ENCODE peak calls at places on chromosome 22, in nine cellular contexts. W, O, B, T, U, E, V, X and S are unnamed samples.

GRCh38 chr22:36077261-36077660 is 48.6 kb upstream of the RBFOX2 start:
- DNase-seq in W (peak), O (no peak), B (no peak), T (no peak), U (no peak), E (no peak), V (no peak), X (no peak), S (no peak)

GRCh38 chr22:24466831-24467249 is 28.3 kb upstream of the UPB1 start:
- DNase-seq in W (peak), O (peak), B (no peak), T (no peak), U (no peak), E (peak), V (no peak), X (no peak), S (no peak)

GRCh38 chr22:20299736-20300136 is 20.1 kb downstream of the DGCR6L start:
- DNase-seq in W (peak), O (no peak), B (no peak), T (no peak), U (peak), E (no peak), V (peak), X (no peak), S (no peak)

GRCh38 chr22:30290318-30290678 is 993 bp upstream of the CASTOR1 start:
- DNase-seq in W (peak), O (no peak), B (no peak), T (no peak), U (no peak), E (no peak), V (no peak), X (no peak), S (no peak)

GRCh38 chr22:30685178-30685577 is 9.5 kb upstream of the OSBP2 start:
- DNase-seq in W (no peak), O (no peak), B (no peak), T (no peak), U (peak), E (no peak), V (no peak), X (no peak), S (no peak)

GRCh38 chr22:44698531-44699421 is 3.2 kb upstream of the PRR5 start:
- DNase-seq in W (peak), O (peak), B (no peak), T (no peak), U (peak), E (no peak), V (no peak), X (no peak), S (no peak)

GRCh38 chr22:46991666-46992065 is 229.2 kb downstream of the TBC1D22A start:
- DNase-seq in W (no peak), O (no peak), B (no peak), T (no peak), U (no peak), E (no peak), V (no peak), X (no peak), S (no peak)

GRCh38 chr22:32083814-32084213 is 40.8 kb downstream of the SLC5A1 start:
- DNase-seq in W (no peak), O (no peak), B (no peak), T (no peak), U (no peak), E (no peak), V (no peak), X (no peak), S (no peak)

GRCh38 chr22:40010752-40011145 is 16.0 kb downstream of the FAM83F start:
- DNase-seq in W (no peak), O (no peak), B (no peak), T (no peak), U (no peak), E (peak), V (no peak), X (no peak), S (no peak)

GRCh38 chr22:17945156-17945850 is 79.1 kb downstream of the MICAL3 start:
- DNase-seq in W (no peak), O (no peak), B (no peak), T (no peak), U (no peak), E (no peak), V (no peak), X (no peak), S (no peak)

GRCh38 chr22:20260071-20260722 is 7.9 kb downstream of the RTN4R start:
- DNase-seq in W (no peak), O (no peak), B (no peak), T (no peak), U (no peak), E (no peak), V (no peak), X (no peak), S (no peak)

GRCh38 chr22:43846966-43847365 is 15.3 kb downstream of the SULT4A1 start:
- DNase-seq in W (no peak), O (no peak), B (no peak), T (no peak), U (peak), E (no peak), V (no peak), X (no peak), S (no peak)

GRCh38 chr22:29765905-29766631 is 739 bp downstream of the ZMAT5 start:
- DNase-seq in W (no peak), O (no peak), B (no peak), T (no peak), U (no peak), E (no peak), V (no peak), X (no peak), S (no peak)

GRCh38 chr22:36221799-36222751 is 17.3 kb downstream of the APOL2 start:
- DNase-seq in W (no peak), O (no peak), B (no peak), T (no peak), U (peak), E (peak), V (peak), X (peak), S (no peak)

GRCh38 chr22:50232481-50233151 is 12.2 kb downstream of the TUBGCP6 start:
- DNase-seq in W (no peak), O (no peak), B (no peak), T (no peak), U (no peak), E (no peak), V (no peak), X (no peak), S (no peak)

GRCh38 chr22:46969961-46970360 is 207.5 kb downstream of the TBC1D22A start:
- DNase-seq in W (no peak), O (no peak), B (no peak), T (no peak), U (no peak), E (no peak), V (no peak), X (no peak), S (no peak)

GRCh38 chr22:40261783-40262182 is 84.1 kb downstream of the TNRC6B start:
- DNase-seq in W (no peak), O (no peak), B (no peak), T (no peak), U (no peak), E (no peak), V (no peak), X (no peak), S (no peak)

GRCh38 chr22:32361257-32361656 is 3.6 kb downstream of the RFPL3 start:
- DNase-seq in W (no peak), O (no peak), B (no peak), T (no peak), U (no peak), E (no peak), V (no peak), X (no peak), S (no peak)

GRCh38 chr22:24380220-24381218 is 46.9 kb upstream of the ADORA2A start:
- DNase-seq in W (no peak), O (no peak), B (no peak), T (no peak), U (no peak), E (no peak), V (peak), X (no peak), S (no peak)

GRCh38 chr22:17980638-17981051 is 43.7 kb downstream of the MICAL3 start:
- DNase-seq in W (peak), O (no peak), B (no peak), T (no peak), U (peak), E (no peak), V (peak), X (no peak), S (no peak)

GRCh38 chr22:17797721-17798559 is 23.7 kb upstream of the BID start:
- DNase-seq in W (no peak), O (no peak), B (peak), T (no peak), U (no peak), E (no peak), V (no peak), X (no peak), S (no peak)

GRCh38 chr22:33112606-33113005 is 54.4 kb upstream of the SYN3 start:
- DNase-seq in W (no peak), O (no peak), B (peak), T (no peak), U (no peak), E (peak), V (no peak), X (no peak), S (no peak)

GRCh38 chr22:26563022-26563421 is 26.9 kb downstream of the TPST2 start:
- DNase-seq in W (no peak), O (no peak), B (no peak), T (no peak), U (no peak), E (no peak), V (no peak), X (no peak), S (no peak)
- TF ChIP-seq CTCF in W (no peak), O (peak), B (peak), T (no peak), U (no peak), E (peak), V (peak), X (no peak), S (no peak)

DNA sequence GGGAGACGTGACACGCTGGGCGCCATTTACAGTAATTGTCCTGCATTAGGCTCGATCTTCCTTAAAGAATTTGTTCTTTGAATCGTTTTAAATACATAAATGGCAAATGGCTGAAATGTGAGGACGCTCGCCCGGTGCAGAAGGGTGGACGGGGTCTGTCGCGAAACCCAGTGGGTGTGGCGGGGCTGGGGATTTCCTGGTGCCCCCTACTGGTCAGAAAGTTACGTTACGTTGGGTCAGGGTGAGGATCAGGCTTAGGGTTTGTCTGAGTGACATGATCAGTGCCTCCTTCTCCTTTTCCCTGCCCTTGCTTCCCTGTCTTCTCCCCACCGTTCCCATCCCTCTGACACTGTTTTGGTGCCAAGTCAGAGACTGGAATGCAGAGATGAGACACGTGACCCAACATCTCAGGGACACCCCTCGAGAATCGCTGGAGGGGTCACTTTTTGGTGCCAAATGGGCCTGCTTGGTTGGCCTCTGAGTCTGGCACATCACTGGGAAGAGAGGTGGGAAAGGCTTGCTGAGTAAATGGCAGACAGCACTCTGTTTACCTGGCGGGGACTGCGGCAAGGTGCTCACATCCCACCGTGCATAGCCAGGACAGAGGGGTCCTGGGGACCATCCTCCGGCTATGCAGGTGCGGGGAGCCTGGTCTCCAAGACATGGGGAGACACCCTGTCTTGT is 1107.6 kb downstream of the BRD1 start:
- DNase-seq in W (no peak), O (no peak), B (no peak), T (no peak), U (peak), E (no peak), V (peak), X (no peak), S (no peak)
- TF ChIP-seq CTCF in W (no peak), O (no peak), B (no peak), T (peak), U (no peak), E (no peak), V (peak), X (peak), S (no peak)

DNA sequence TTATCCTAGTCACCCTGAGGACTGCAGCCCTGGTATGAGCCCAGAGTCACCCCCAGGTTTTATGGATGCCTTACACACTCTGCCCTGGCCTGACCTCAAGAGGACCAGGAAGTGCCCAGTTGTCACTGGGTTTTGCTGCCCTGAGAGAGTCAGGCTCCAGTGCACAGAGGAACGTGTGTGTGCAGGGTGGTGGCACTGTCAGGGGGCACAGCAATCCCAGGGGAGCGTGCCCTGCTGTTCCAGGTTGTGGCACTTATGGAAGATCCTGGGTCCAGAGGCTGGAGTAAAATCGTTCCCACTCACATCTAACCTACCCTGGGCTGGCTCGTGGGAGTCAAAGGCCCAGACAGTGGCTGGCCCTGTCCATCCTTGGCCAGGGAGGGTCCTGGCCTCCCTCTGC is 7.6 kb downstream of the APOBEC3A start:
- DNase-seq in W (no peak), O (no peak), B (no peak), T (no peak), U (peak), E (no peak), V (no peak), X (no peak), S (no peak)
- TF ChIP-seq CTCF in W (no peak), O (no peak), B (no peak), T (no peak), U (no peak), E (no peak), V (no peak), X (no peak), S (no peak)

DNA sequence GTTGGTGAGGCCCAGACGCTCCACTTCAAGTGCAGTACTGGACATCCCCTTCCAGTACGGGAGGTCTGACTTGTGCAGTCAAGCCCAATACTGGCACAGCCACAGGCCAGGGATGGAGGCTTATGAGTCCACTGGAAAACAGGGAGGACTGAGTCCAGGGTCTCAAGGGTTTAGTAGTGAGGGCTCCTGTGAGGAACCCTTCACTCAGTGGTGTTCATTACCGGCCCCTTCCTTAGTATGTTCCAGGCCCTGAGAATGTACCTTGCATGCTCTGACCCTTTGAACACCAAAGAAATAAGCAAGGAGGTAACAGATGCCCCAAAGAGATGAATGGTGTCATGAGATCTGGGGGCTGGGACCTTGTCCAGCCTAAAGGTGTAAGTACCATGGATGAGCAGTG is 11.8 kb downstream of the PRAME start:
- DNase-seq in W (no peak), O (no peak), B (no peak), T (no peak), U (no peak), E (no peak), V (no peak), X (no peak), S (no peak)
- TF ChIP-seq CTCF in W (no peak), O (no peak), B (no peak), T (no peak), U (no peak), E (no peak), V (no peak), X (no peak), S (no peak)

GRCh38 chr22:37633693-37634504 is 5.6 kb upstream of the SH3BP1 start:
- DNase-seq in W (peak), O (peak), B (peak), T (peak), U (peak), E (no peak), V (peak), X (peak), S (no peak)
- TF ChIP-seq CTCF in W (peak), O (peak), B (no peak), T (peak), U (peak), E (no peak), V (peak), X (peak), S (no peak)

DNA sequence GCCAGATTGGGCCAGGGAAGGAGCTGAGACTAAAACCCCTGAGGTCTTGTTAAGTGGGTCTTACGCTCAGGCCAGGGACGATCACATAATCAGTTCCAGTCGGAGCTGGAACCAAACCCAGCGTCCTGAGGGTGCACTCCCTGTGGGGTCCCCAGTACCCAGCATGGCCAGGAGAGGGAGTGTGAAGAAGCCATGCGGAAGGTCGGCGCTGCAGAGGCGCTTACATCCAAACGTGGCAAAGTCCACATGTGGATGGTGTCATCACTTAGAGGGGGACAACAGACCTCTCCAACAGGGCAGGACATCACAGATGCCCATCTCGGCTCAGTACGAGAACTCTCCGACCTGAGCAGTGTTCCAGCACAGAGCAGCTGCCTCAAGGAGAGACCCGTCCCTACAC is 8.3 kb downstream of the ATP5MGL start:
- DNase-seq in W (no peak), O (no peak), B (no peak), T (no peak), U (no peak), E (no peak), V (peak), X (no peak), S (no peak)
- TF ChIP-seq CTCF in W (peak), O (peak), B (peak), T (peak), U (no peak), E (peak), V (peak), X (no peak), S (no peak)

GRCh38 chr22:22200569-22201184 is 43.9 kb upstream of the VPREB1 start:
- DNase-seq in W (no peak), O (no peak), B (no peak), T (no peak), U (no peak), E (peak), V (no peak), X (no peak), S (no peak)

GRCh38 chr22:22199634-22200033 is 45.0 kb upstream of the VPREB1 start:
- DNase-seq in W (no peak), O (no peak), B (no peak), T (no peak), U (no peak), E (no peak), V (no peak), X (no peak), S (no peak)

GRCh38 chr22:22201925-22202343 is 42.7 kb upstream of the VPREB1 start:
- DNase-seq in W (no peak), O (no peak), B (no peak), T (no peak), U (no peak), E (peak), V (no peak), X (no peak), S (no peak)

GRCh38 chr22:22203048-22203971 is 41.3 kb upstream of the VPREB1 start:
- DNase-seq in W (no peak), O (no peak), B (no peak), T (no peak), U (no peak), E (no peak), V (no peak), X (no peak), S (no peak)

DNA sequence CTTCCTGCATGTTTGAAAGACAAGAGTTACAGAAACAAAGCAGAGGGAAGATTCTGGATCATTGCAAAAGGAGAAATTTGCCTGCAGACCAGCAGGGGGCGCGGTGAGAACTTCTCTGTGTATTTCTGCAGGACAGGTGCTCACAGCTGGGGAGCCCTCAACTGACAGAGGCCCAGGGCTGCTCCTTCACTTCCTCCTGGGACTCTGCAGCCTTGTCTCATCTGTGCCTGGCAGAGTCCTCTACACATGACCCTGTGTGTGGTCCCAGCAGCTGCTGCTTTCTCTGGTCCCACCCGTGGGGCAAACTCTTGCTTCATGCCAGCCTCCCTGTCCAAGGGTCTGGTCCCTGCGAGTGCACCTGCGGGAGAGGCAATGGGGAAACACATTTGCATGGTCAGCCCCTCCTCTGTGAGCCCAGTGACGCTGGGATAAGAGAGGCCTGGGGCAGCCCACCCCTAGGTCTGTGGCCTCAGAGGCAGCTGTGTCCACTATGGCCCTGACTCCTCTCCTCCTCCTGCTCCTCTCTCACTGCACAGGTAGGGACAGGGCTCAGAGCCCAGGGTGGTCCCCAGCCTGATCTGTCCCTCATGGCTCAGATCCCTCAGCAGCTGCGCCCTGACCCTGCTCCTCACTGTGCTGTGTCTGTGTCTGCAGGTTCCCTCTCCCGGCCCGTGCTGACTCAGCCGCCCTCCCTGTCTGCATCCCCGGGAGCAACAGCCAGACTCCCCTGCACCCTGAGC is 43.2 kb upstream of the VPREB1 start:
- DNase-seq in W (peak), O (no peak), B (no peak), T (no peak), U (peak), E (peak), V (peak), X (no peak), S (no peak)
- TF ChIP-seq CTCF in W (peak), O (peak), B (peak), T (peak), U (peak), E (peak), V (peak), X (no peak), S (no peak)